ENCODE peak calls at places on chromosomes 11 and 22, in seven cellular contexts. E is GM23338, H is OCI-LY7, F is Karpas-422, N is GM23248, Q is MM.1S, L is PC-9. X is an unnamed sample.

GRCh38 chr22:35589071-35589735 is 27.9 kb downstream of the MB start:
- DNase-seq in H (no peak), L (peak; percentile 96), E (no peak), Q (no peak), F (no peak), N (peak; percentile 97), X (peak; percentile 95)

GRCh38 chr22:36037102-36037758 is 8.6 kb upstream of the RBFOX2 start:
- DNase-seq in H (no peak), F (no peak), L (no peak), E (no peak), Q (no peak), N (no peak), X (no peak)

GRCh38 chr22:34414467-34415440 is 494.5 kb upstream of the LARGE1 start:
- DNase-seq in E (peak; percentile 98), Q (peak; percentile 90), H (peak; percentile 69), F (peak; percentile 94), N (peak; percentile 3), L (peak; percentile 67), X (peak; percentile 46)

GRCh38 chr22:19177164-19178064 is 1.1 kb downstream of the SLC25A1 start:
- DNase-seq in L (no peak), N (peak; percentile 36), H (no peak), E (peak; percentile 48), F (peak; percentile 54), Q (no peak), X (no peak)

GRCh38 chr22:33678523-33678922 is 241.8 kb downstream of the LARGE1 start:
- DNase-seq in E (no peak), N (peak; percentile 47), H (no peak), F (no peak), L (no peak), Q (no peak), X (no peak)

GRCh38 chr11:106624377-106624776 is 393.9 kb downstream of the GUCY1A2 start:
- DNase-seq in E (peak; percentile 43), Q (no peak), N (no peak), L (no peak), H (no peak), F (no peak), X (peak; percentile 54)

GRCh38 chr11:107957109-107957588 is 28.9 kb downstream of the RAB39A start:
- DNase-seq in E (no peak), Q (peak; percentile 17), F (no peak), L (no peak), N (peak; percentile 37), H (no peak), X (no peak)

GRCh38 chr11:70400643-70401042 is 2.3 kb downstream of the CTTN start:
- DNase-seq in F (no peak), N (no peak), Q (no peak), H (no peak), E (peak; percentile 63), L (no peak), X (no peak)

GRCh38 chr11:116582621-116583020 is 190.2 kb downstream of the BUD13 start:
- DNase-seq in H (no peak), Q (no peak), F (no peak), E (no peak), L (no peak), N (no peak), X (no peak)

GRCh38 chr11:114076974-114077373 is 17.5 kb downstream of the ZBTB16 start:
- DNase-seq in H (no peak), Q (no peak), F (no peak), L (no peak), N (no peak), E (no peak), X (no peak)

GRCh38 chr11:119161871-119162270 is 6.7 kb upstream of the NLRX1 start:
- DNase-seq in L (no peak), F (no peak), Q (no peak), E (no peak), H (no peak), N (no peak), X (no peak)
- H3K9me2 ChIP-seq in L (no peaks in the 10 kb centered on the region), F (no peaks in the 10 kb centered on the region), Q (no peaks in the 10 kb centered on the region), E (no peaks in the 10 kb centered on the region), H (no peaks in the 10 kb centered on the region), N (no peaks in the 10 kb centered on the region), X (no peaks in the 10 kb centered on the region)

DNA sequence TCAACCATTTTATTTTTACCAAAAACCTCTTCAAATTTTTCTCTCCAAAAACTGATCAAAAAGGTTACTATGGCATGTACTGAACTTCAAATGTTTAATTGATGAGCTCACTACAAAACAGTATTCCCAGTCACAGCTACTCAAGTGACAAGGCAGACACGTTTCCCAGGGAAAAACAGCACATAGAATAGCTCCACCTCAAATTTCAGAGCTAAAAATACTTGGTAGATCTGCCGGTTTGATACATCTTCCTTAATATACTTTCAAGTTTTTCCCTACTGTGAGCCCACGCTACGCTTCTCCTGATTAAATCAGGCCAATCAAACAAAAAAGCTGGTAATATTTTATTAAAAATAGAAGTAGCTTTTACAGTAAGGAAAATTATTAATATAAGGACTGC is 100.4 kb downstream of the EFCAB6 start:
- DNase-seq in H (no peak), L (no peak), Q (no peak), E (no peak), N (no peak), F (no peak), X (no peak)
- H3K9me2 ChIP-seq in H (no peaks in the 10 kb centered on the region), L (peaks cover 3% of the 10 kb centered on the region), Q (no peaks in the 10 kb centered on the region), E (no peaks in the 10 kb centered on the region), N (no peaks in the 10 kb centered on the region), F (no peaks in the 10 kb centered on the region), X (no peaks in the 10 kb centered on the region)

GRCh38 chr11:105372214-105372613 is 232.6 kb upstream of the CARD18 start:
- DNase-seq in H (no peak), N (no peak), F (no peak), L (no peak), E (no peak), Q (no peak), X (no peak)
- H3K9me2 ChIP-seq in H (no peaks in the 10 kb centered on the region), N (no peaks in the 10 kb centered on the region), F (peaks cover 8% of the 10 kb centered on the region), L (no peaks in the 10 kb centered on the region), E (no peaks in the 10 kb centered on the region), Q (no peaks in the 10 kb centered on the region), X (no peaks in the 10 kb centered on the region)

GRCh38 chr22:46551321-46551720 is 13.9 kb upstream of the CELSR1 start:
- DNase-seq in Q (no peak), E (no peak), L (no peak), F (no peak), N (no peak), H (no peak), X (no peak)
- H3K9me2 ChIP-seq in Q (no peaks in the 10 kb centered on the region), E (no peaks in the 10 kb centered on the region), L (no peaks in the 10 kb centered on the region), F (no peaks in the 10 kb centered on the region), N (no peaks in the 10 kb centered on the region), H (no peaks in the 10 kb centered on the region), X (no peaks in the 10 kb centered on the region)

GRCh38 chr22:39532215-39533071 is at the start of gene RPS19BP1:
- DNase-seq in L (peak; percentile 100), N (peak; percentile 99), Q (peak; percentile 100), H (peak; percentile 100), F (peak; percentile 100), E (peak; percentile 100), X (peak; percentile 98)
- H3K9me2 ChIP-seq in L (no peaks in the 10 kb centered on the region), N (no peaks in the 10 kb centered on the region), Q (no peaks in the 10 kb centered on the region), H (no peaks in the 10 kb centered on the region), F (no peaks in the 10 kb centered on the region), E (no peaks in the 10 kb centered on the region), X (no peaks in the 10 kb centered on the region)

GRCh38 chr11:123145661-123146060 is 49.4 kb downstream of the CLMP start:
- DNase-seq in Q (no peak), F (no peak), N (no peak), H (no peak), E (no peak), L (no peak), X (no peak)
- H3K9me2 ChIP-seq in Q (no peaks in the 10 kb centered on the region), F (no peaks in the 10 kb centered on the region), N (no peaks in the 10 kb centered on the region), H (no peaks in the 10 kb centered on the region), E (no peaks in the 10 kb centered on the region), L (no peaks in the 10 kb centered on the region), X (no peaks in the 10 kb centered on the region)

DNA sequence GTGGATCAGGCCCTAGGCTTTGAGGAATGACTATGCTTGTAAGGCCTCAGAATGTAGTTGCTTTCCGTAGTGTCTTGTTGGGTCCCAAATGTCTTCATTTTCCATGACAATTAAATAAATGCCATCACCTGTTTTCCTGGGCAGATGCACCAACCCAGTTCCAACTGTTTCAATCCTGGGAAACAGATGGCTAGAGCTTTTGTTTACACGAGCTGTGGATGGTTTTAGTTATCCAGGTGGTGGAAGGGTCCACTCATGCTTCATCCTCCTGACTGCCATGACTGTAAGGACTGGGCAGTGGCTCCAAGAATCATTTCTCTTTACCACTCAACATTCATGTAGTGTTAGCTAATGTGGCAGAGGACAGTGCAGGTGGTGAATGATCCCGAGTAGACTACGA is 8.6 kb downstream of the RCN1 start:
- DNase-seq in E (no peak), L (no peak), H (no peak), Q (no peak), F (no peak), N (no peak), X (no peak)
- H3K9me2 ChIP-seq in E (no peaks in the 10 kb centered on the region), L (no peaks in the 10 kb centered on the region), H (no peaks in the 10 kb centered on the region), Q (no peaks in the 10 kb centered on the region), F (no peaks in the 10 kb centered on the region), N (no peaks in the 10 kb centered on the region), X (no peaks in the 10 kb centered on the region)

X was measured in PC-3.